ENCODE peak calls at places on chromosomes 1 and 21, in nine cellular contexts. S, M, W, J, Y, Q, X, O and N are unnamed samples.

GRCh38 chr1:226813671-226814591 is 56.5 kb upstream of the PSEN2 start:
- DNase-seq in O (no peak), Y (no peak), Q (no peak), M (no peak), W (no peak), S (no peak), X (no peak), J (no peak), N (no peak)

GRCh38 chr1:153611024-153611352 is 1.9 kb downstream of the S100A16 start:
- DNase-seq in J (peak; percentile 71), M (no peak), Q (no peak), S (no peak), Y (no peak), X (no peak), O (no peak), W (peak; percentile 16), N (no peak)

GRCh38 chr1:10308001-10308400 is 90.9 kb upstream of the PGD start:
- DNase-seq in S (no peak), M (no peak), O (no peak), J (no peak), W (no peak), Y (no peak), X (peak; percentile 44), Q (no peak), N (peak; percentile 8)

GRCh38 chr21:45979651-45980050 is 1.9 kb upstream of the COL6A1 start:
- DNase-seq in M (no peak), Y (no peak), O (no peak), Q (no peak), S (no peak), W (no peak), X (no peak), J (no peak), N (no peak)

GRCh38 chr1:226821719-226822085 is 48.7 kb upstream of the PSEN2 start:
- DNase-seq in J (peak; percentile 29), M (no peak), Y (no peak), S (no peak), W (no peak), O (no peak), X (no peak), Q (no peak), N (no peak)

GRCh38 chr1:11488966-11489625 is 10.1 kb downstream of the DISP3 start:
- DNase-seq in X (no peak), J (no peak), Q (no peak), S (no peak), Y (no peak), W (no peak), O (no peak), M (no peak), N (no peak)

GRCh38 chr1:99537886-99538617 is 107.9 kb upstream of the PALMD start:
- DNase-seq in Q (no peak), Y (no peak), J (no peak), X (no peak), O (no peak), S (no peak), W (no peak), M (no peak), N (no peak)

GRCh38 chr1:117540532-117540931 is 65.3 kb upstream of the TENT5C start:
- DNase-seq in M (no peak), Q (no peak), X (no peak), O (no peak), W (no peak), J (no peak), S (no peak), Y (no peak), N (no peak)

GRCh38 chr21:46607605-46608004 is 2.7 kb upstream of the S100B start:
- DNase-seq in M (no peak), S (no peak), O (no peak), W (no peak), X (no peak), Y (no peak), Q (no peak), J (no peak), N (no peak)

GRCh38 chr21:15874610-15875009 is 144.8 kb downstream of the USP25 start:
- DNase-seq in Y (no peak), S (no peak), J (no peak), Q (no peak), W (no peak), O (no peak), X (no peak), M (no peak), N (no peak)

GRCh38 chr21:42208801-42209490 is 10.0 kb upstream of the ABCG1 start:
- DNase-seq in O (no peak), M (no peak), Q (no peak), X (no peak), W (no peak), J (no peak), Y (no peak), S (no peak), N (no peak)

GRCh38 chr1:165162671-165163241 is 193.8 kb downstream of the LMX1A start:
- DNase-seq in J (peak; percentile 20), W (no peak), Q (no peak), M (peak; percentile 14), X (peak; percentile 7), Y (no peak), S (no peak), O (peak; percentile 66), N (no peak)

GRCh38 chr1:19033516-19033840 is 77.0 kb upstream of the IFFO2 start:
- DNase-seq in W (no peak), Y (no peak), O (no peak), X (no peak), J (no peak), Q (no peak), M (no peak), S (no peak), N (no peak)

GRCh38 chr1:27153927-27154358 is 982 bp downstream of the SLC9A1 start:
- DNase-seq in S (no peak), Y (no peak), X (no peak), W (peak; percentile 71), O (no peak), M (no peak), Q (no peak), J (no peak), N (no peak)

GRCh38 chr1:73717971-73718370 is 480.0 kb downstream of the LRRIQ3 start:
- DNase-seq in Q (no peak), Y (peak; percentile 2), O (no peak), J (no peak), S (no peak), W (no peak), X (no peak), M (no peak), N (no peak)

GRCh38 chr21:37452222-37452621 is 85.6 kb downstream of the DYRK1A start:
- DNase-seq in X (no peak), Q (no peak), J (peak; percentile 97), W (no peak), Y (no peak), M (peak; percentile 84), S (no peak), O (no peak), N (no peak)

GRCh38 chr1:204258213-204259115 is 44.7 kb upstream of the GOLT1A start:
- DNase-seq in W (peak; percentile 90), S (peak; percentile 24), Q (peak; percentile 67), M (peak; percentile 83), J (peak; percentile 70), O (peak; percentile 26), X (peak; percentile 77), Y (no peak), N (no peak)

GRCh38 chr1:27658951-27659496 is 13.0 kb downstream of the IFI6 start:
- DNase-seq in Q (no peak), W (peak; percentile 25), O (no peak), J (no peak), S (no peak), Y (no peak), M (no peak), X (peak; percentile 75), N (no peak)

GRCh38 chr1:25599969-25600610 is 16.5 kb upstream of the MAN1C1 start:
- DNase-seq in X (no peak), O (no peak), S (no peak), M (no peak), W (no peak), Y (no peak), Q (no peak), J (no peak), N (no peak)

GRCh38 chr1:53112271-53112774 is 30.1 kb downstream of the SLC1A7 start:
- DNase-seq in J (peak; percentile 46), W (no peak), Q (no peak), O (no peak), Y (no peak), S (no peak), X (no peak), M (no peak), N (no peak)

GRCh38 chr1:4424254-4424653 is 230.2 kb upstream of the AJAP1 start:
- DNase-seq in W (no peak), O (no peak), S (no peak), M (no peak), Q (no peak), Y (no peak), J (no peak), X (no peak), N (no peak)

GRCh38 chr1:154824356-154825069 is 45.6 kb downstream of the KCNN3 start:
- DNase-seq in J (no peak), O (no peak), W (no peak), M (no peak), S (no peak), X (no peak), Q (no peak), Y (no peak), N (no peak)

GRCh38 chr1:43975249-43975961 is 645 bp downstream of the ATP6V0B start:
- DNase-seq in X (peak; percentile 75), W (peak; percentile 93), Y (no peak), Q (peak; percentile 78), M (peak; percentile 46), S (no peak), J (no peak), O (no peak), N (peak; percentile 48)